ENCODE peak calls at places on chromosomes 13 and 19, in five cellular contexts. K, C, R, N and F are unnamed samples.
A peak's percentile ranks its signal among the peaks of the same experiment; 100 is the strongest.

GRCh38 chr13:101576452-101576851 is 124.0 kb downstream of the ITGBL1 start:
- DNase-seq in N (peak; percentile 70), K (no peak), C (no peak), R (no peak), F (no peak)

GRCh38 chr13:103965506-103966243 is 899.5 kb upstream of the SLC10A2 start:
- DNase-seq in C (no peak), R (no peak), K (no peak), N (no peak), F (no peak)

GRCh38 chr13:39311619-39312018 is 273.4 kb downstream of the NHLRC3 start:
- DNase-seq in R (no peak), C (no peak), K (no peak), N (no peak), F (no peak)

GRCh38 chr19:7657047-7657779 is 11.6 kb upstream of the RETN start:
- DNase-seq in K (no peak), N (no peak), C (peak; percentile 70), R (no peak), F (no peak)

GRCh38 chr13:94309997-94310842 is 169.3 kb downstream of the DCT start:
- DNase-seq in R (no peak), C (no peak), N (no peak), K (no peak), F (peak; percentile 68)

GRCh38 chr19:35816262-35816661 is 3.6 kb upstream of the PRODH2 start:
- DNase-seq in C (no peak), N (no peak), R (no peak), K (no peak), F (no peak)

GRCh38 chr13:87527036-87527435 is 144.1 kb upstream of the SLITRK5 start:
- DNase-seq in K (no peak), N (no peak), R (peak; percentile 1), C (no peak), F (no peak)

GRCh38 chr19:3783660-3784584 is 2.3 kb downstream of the MATK start:
- DNase-seq in K (no peak), N (no peak), R (peak; percentile 7), C (no peak), F (no peak)

GRCh38 chr19:1027020-1027952 is 878 bp downstream of the CNN2 start:
- DNase-seq in N (peak; percentile 17), R (no peak), K (no peak), C (peak; percentile 47), F (no peak)

GRCh38 chr13:43333176-43333575 is 309.8 kb downstream of the DNAJC15 start:
- DNase-seq in K (no peak), C (no peak), N (no peak), R (peak; percentile 68), F (no peak)

GRCh38 chr13:23407996-23408395 is 25.5 kb downstream of the SACS start:
- DNase-seq in C (no peak), K (no peak), R (no peak), N (no peak), F (no peak)

GRCh38 chr13:48654511-48654910 is 782 bp downstream of the CYSLTR2 start:
- DNase-seq in N (no peak), C (no peak), R (no peak), K (no peak), F (no peak)

GRCh38 chr13:50512602-50513527 is 330.6 kb downstream of the DLEU7 start:
- DNase-seq in C (peak; percentile 65), R (no peak), K (peak; percentile 50), N (peak; percentile 75), F (no peak)

GRCh38 chr19:22806418-22806817 is 22.5 kb upstream of the ZNF99 start:
- DNase-seq in C (no peak), K (no peak), N (no peak), R (no peak), F (no peak)

GRCh38 chr13:77325371-77325941 is 1.4 kb downstream of the MYCBP2 start:
- DNase-seq in N (peak; percentile 14), C (no peak), R (peak; percentile 5), K (no peak), F (no peak)

GRCh38 chr13:96771501-96772367 is 222.5 kb downstream of the OXGR1 start:
- DNase-seq in R (no peak), C (no peak), K (no peak), N (no peak), F (no peak)

GRCh38 chr13:40221460-40222201 is 444.8 kb downstream of the FOXO1 start:
- DNase-seq in N (peak; percentile 57), R (no peak), C (no peak), K (no peak), F (no peak)

GRCh38 chr19:1651061-1651547 is 1.3 kb downstream of the TCF3 start:
- DNase-seq in R (no peak), N (no peak), K (no peak), C (no peak), F (no peak)

GRCh38 chr19:19214892-19215291 is 3.1 kb downstream of the NCAN start:
- DNase-seq in N (no peak), C (no peak), R (no peak), K (no peak), F (no peak)

GRCh38 chr19:38079926-38080380 is 144.1 kb downstream of the DPF1 start:
- DNase-seq in K (no peak), R (no peak), C (no peak), N (peak; percentile 23), F (peak; percentile 90)

GRCh38 chr19:1845642-1846041 is 2.6 kb downstream of the REXO1 start:
- DNase-seq in K (no peak), R (no peak), C (no peak), N (no peak), F (no peak)

GRCh38 chr13:91955546-91956355 is 557.3 kb downstream of the GPC5 start:
- DNase-seq in K (no peak), R (no peak), C (no peak), N (no peak), F (no peak)

GRCh38 chr13:79282976-79283375 is 123.1 kb downstream of the RBM26 start:
- DNase-seq in R (no peak), K (no peak), N (no peak), C (no peak), F (no peak)

GRCh38 chr13:68185767-68186166 is 955.6 kb upstream of the PCDH9 start:
- DNase-seq in N (no peak), K (no peak), R (no peak), C (no peak), F (no peak)

GRCh38 chr13:21010621-21011020 is 50.8 kb downstream of the LATS2 start:
- DNase-seq in N (no peak), C (no peak), K (no peak), R (no peak), F (no peak)

GRCh38 chr13:44903596-44903995 is 85.7 kb downstream of the NUFIP1 start:
- DNase-seq in N (no peak), C (peak; percentile 50), K (peak; percentile 43), R (no peak), F (peak; percentile 93)

GRCh38 chr19:36009220-36009619 is 607 bp upstream of the SYNE4 start:
- DNase-seq in R (no peak), N (peak; percentile 58), C (peak; percentile 63), K (no peak), F (no peak)

GRCh38 chr19:7916137-7916907 is 1.7 kb downstream of the TGFBR3L start:
- DNase-seq in C (no peak), R (peak; percentile 3), N (peak; percentile 46), K (no peak), F (no peak)

GRCh38 chr13:64791373-64791772 is 2438.8 kb downstream of the PCDH9 start:
- DNase-seq in C (no peak), K (no peak), N (no peak), R (no peak), F (no peak)

GRCh38 chr13:26518433-26519084 is 38.9 kb upstream of the WASF3 start:
- DNase-seq in K (no peak), C (no peak), N (no peak), R (peak; percentile 32), F (no peak)

GRCh38 chr13:76856141-76856571 is 30.0 kb downstream of the KCTD12 start:
- DNase-seq in N (peak; percentile 15), C (no peak), K (no peak), R (no peak), F (peak; percentile 43)

GRCh38 chr13:33316890-33317289 is 31.3 kb upstream of the STARD13 start:
- DNase-seq in K (no peak), R (no peak), C (no peak), N (no peak), F (no peak)